ENCODE peak calls at places on chromosome 5, in ten cellular contexts. One of them, this sample, is unnamed. For H3K27me3, the result is how much of the 10 kb centered on the place peaks cover.

GRCh38 chr5:445591-445990 is 2.6 kb downstream of the EXOC3 start:
- DNase-seq in kidney epithelial cell: no peak
- DNase-seq in psoas muscle: no peak
- DNase-seq in transverse colon: no peak
- DNase-seq in CD8-positive, alpha-beta memory T cell: no peak
- DNase-seq in BJ: no peak
- DNase-seq in adipocyte: no peak
- DNase-seq in CD8-positive, alpha-beta T cell: no peak
- DNase-seq in Peyer's patch: no peak
- DNase-seq in cardiac muscle cell: no peak
- DNase-seq in this sample: no peak

GRCh38 chr5:143120460-143121134 is 282.9 kb downstream of the NR3C1 start:
- DNase-seq in kidney epithelial cell: no peak
- DNase-seq in psoas muscle: no peak
- DNase-seq in transverse colon: no peak
- DNase-seq in CD8-positive, alpha-beta memory T cell: no peak
- DNase-seq in BJ: no peak
- DNase-seq in adipocyte: no peak
- DNase-seq in CD8-positive, alpha-beta T cell: no peak
- DNase-seq in Peyer's patch: no peak
- DNase-seq in cardiac muscle cell: no peak
- DNase-seq in this sample: no peak

GRCh38 chr5:108432024-108432423 is 50.1 kb upstream of the FBXL17 start:
- DNase-seq in kidney epithelial cell: no peak
- DNase-seq in psoas muscle: no peak
- DNase-seq in transverse colon: no peak
- DNase-seq in CD8-positive, alpha-beta memory T cell: no peak
- DNase-seq in BJ: peak
- DNase-seq in adipocyte: peak
- DNase-seq in CD8-positive, alpha-beta T cell: no peak
- DNase-seq in Peyer's patch: no peak
- DNase-seq in cardiac muscle cell: no peak
- DNase-seq in this sample: no peak

GRCh38 chr5:154271936-154272514 is 81.5 kb downstream of the GALNT10 start:
- DNase-seq in kidney epithelial cell: no peak
- DNase-seq in psoas muscle: no peak
- DNase-seq in transverse colon: no peak
- DNase-seq in CD8-positive, alpha-beta memory T cell: no peak
- DNase-seq in BJ: no peak
- DNase-seq in adipocyte: no peak
- DNase-seq in CD8-positive, alpha-beta T cell: no peak
- DNase-seq in Peyer's patch: no peak
- DNase-seq in cardiac muscle cell: no peak
- DNase-seq in this sample: no peak

GRCh38 chr5:107806705-107807104 is 136.0 kb upstream of the EFNA5 start:
- DNase-seq in kidney epithelial cell: peak
- DNase-seq in psoas muscle: no peak
- DNase-seq in transverse colon: no peak
- DNase-seq in CD8-positive, alpha-beta memory T cell: no peak
- DNase-seq in BJ: no peak
- DNase-seq in adipocyte: peak
- DNase-seq in CD8-positive, alpha-beta T cell: no peak
- DNase-seq in Peyer's patch: no peak
- DNase-seq in cardiac muscle cell: peak
- DNase-seq in this sample: peak

GRCh38 chr5:83957188-83957587 is 236.5 kb upstream of the HAPLN1 start:
- DNase-seq in kidney epithelial cell: no peak
- DNase-seq in psoas muscle: no peak
- DNase-seq in transverse colon: no peak
- DNase-seq in CD8-positive, alpha-beta memory T cell: no peak
- DNase-seq in BJ: no peak
- DNase-seq in adipocyte: no peak
- DNase-seq in CD8-positive, alpha-beta T cell: no peak
- DNase-seq in Peyer's patch: no peak
- DNase-seq in cardiac muscle cell: no peak
- DNase-seq in this sample: no peak

GRCh38 chr5:178335287-178336030 is 102.9 kb upstream of the PHYKPL start:
- DNase-seq in kidney epithelial cell: no peak
- DNase-seq in psoas muscle: no peak
- DNase-seq in transverse colon: no peak
- DNase-seq in CD8-positive, alpha-beta memory T cell: no peak
- DNase-seq in BJ: no peak
- DNase-seq in adipocyte: no peak
- DNase-seq in CD8-positive, alpha-beta T cell: no peak
- DNase-seq in Peyer's patch: no peak
- DNase-seq in cardiac muscle cell: no peak
- DNase-seq in this sample: no peak

GRCh38 chr5:77620404-77620803 is 18.1 kb downstream of the OTP start:
- DNase-seq in kidney epithelial cell: no peak
- DNase-seq in psoas muscle: no peak
- DNase-seq in transverse colon: no peak
- DNase-seq in CD8-positive, alpha-beta memory T cell: no peak
- DNase-seq in BJ: no peak
- DNase-seq in adipocyte: no peak
- DNase-seq in CD8-positive, alpha-beta T cell: no peak
- DNase-seq in Peyer's patch: no peak
- DNase-seq in cardiac muscle cell: no peak
- DNase-seq in this sample: no peak

GRCh38 chr5:74127377-74128338 is 501.7 kb downstream of the ARHGEF28 start:
- DNase-seq in kidney epithelial cell: no peak
- DNase-seq in psoas muscle: no peak
- DNase-seq in transverse colon: no peak
- DNase-seq in CD8-positive, alpha-beta memory T cell: no peak
- DNase-seq in BJ: no peak
- DNase-seq in adipocyte: no peak
- DNase-seq in CD8-positive, alpha-beta T cell: no peak
- DNase-seq in Peyer's patch: no peak
- DNase-seq in cardiac muscle cell: peak
- DNase-seq in this sample: no peak

GRCh38 chr5:14491015-14491414 is 90.6 kb upstream of the OTULINL start:
- DNase-seq in kidney epithelial cell: no peak
- DNase-seq in psoas muscle: no peak
- DNase-seq in transverse colon: no peak
- DNase-seq in CD8-positive, alpha-beta memory T cell: no peak
- DNase-seq in BJ: no peak
- DNase-seq in adipocyte: no peak
- DNase-seq in CD8-positive, alpha-beta T cell: no peak
- DNase-seq in Peyer's patch: no peak
- DNase-seq in cardiac muscle cell: no peak
- DNase-seq in this sample: no peak

GRCh38 chr5:142014911-142015584 is 2.2 kb upstream of the GNPDA1 start:
- DNase-seq in kidney epithelial cell: peak
- DNase-seq in psoas muscle: no peak
- DNase-seq in transverse colon: no peak
- DNase-seq in CD8-positive, alpha-beta memory T cell: no peak
- DNase-seq in BJ: no peak
- DNase-seq in adipocyte: peak
- DNase-seq in CD8-positive, alpha-beta T cell: no peak
- DNase-seq in Peyer's patch: peak
- DNase-seq in cardiac muscle cell: peak
- DNase-seq in this sample: no peak

GRCh38 chr5:98497391-98497790 is 276.1 kb upstream of the RGMB start:
- DNase-seq in kidney epithelial cell: no peak
- DNase-seq in psoas muscle: no peak
- DNase-seq in transverse colon: no peak
- DNase-seq in CD8-positive, alpha-beta memory T cell: no peak
- DNase-seq in BJ: no peak
- DNase-seq in adipocyte: no peak
- DNase-seq in CD8-positive, alpha-beta T cell: no peak
- DNase-seq in Peyer's patch: no peak
- DNase-seq in cardiac muscle cell: peak
- DNase-seq in this sample: no peak

GRCh38 chr5:32360906-32361305 is 48.2 kb upstream of the MTMR12 start:
- DNase-seq in kidney epithelial cell: no peak
- DNase-seq in psoas muscle: no peak
- DNase-seq in transverse colon: no peak
- DNase-seq in CD8-positive, alpha-beta memory T cell: no peak
- DNase-seq in BJ: no peak
- DNase-seq in adipocyte: no peak
- DNase-seq in CD8-positive, alpha-beta T cell: no peak
- DNase-seq in Peyer's patch: no peak
- DNase-seq in cardiac muscle cell: no peak
- DNase-seq in this sample: no peak

GRCh38 chr5:137730331-137730730 is 5.6 kb downstream of the KLHL3 start:
- DNase-seq in kidney epithelial cell: peak
- DNase-seq in psoas muscle: no peak
- DNase-seq in transverse colon: no peak
- DNase-seq in CD8-positive, alpha-beta memory T cell: no peak
- DNase-seq in BJ: no peak
- DNase-seq in adipocyte: peak
- DNase-seq in CD8-positive, alpha-beta T cell: no peak
- DNase-seq in Peyer's patch: no peak
- DNase-seq in cardiac muscle cell: no peak
- DNase-seq in this sample: no peak

GRCh38 chr5:166788050-166788449 is 1503.4 kb upstream of the WWC1 start:
- DNase-seq in kidney epithelial cell: no peak
- DNase-seq in psoas muscle: no peak
- DNase-seq in transverse colon: no peak
- DNase-seq in CD8-positive, alpha-beta memory T cell: no peak
- DNase-seq in BJ: no peak
- DNase-seq in adipocyte: no peak
- DNase-seq in CD8-positive, alpha-beta T cell: no peak
- DNase-seq in Peyer's patch: no peak
- DNase-seq in cardiac muscle cell: no peak
- DNase-seq in this sample: no peak

GRCh38 chr5:51272957-51273356 is 110.3 kb upstream of the ISL1 start:
- DNase-seq in kidney epithelial cell: no peak
- DNase-seq in psoas muscle: no peak
- DNase-seq in transverse colon: no peak
- DNase-seq in CD8-positive, alpha-beta memory T cell: no peak
- DNase-seq in BJ: no peak
- DNase-seq in adipocyte: no peak
- DNase-seq in CD8-positive, alpha-beta T cell: no peak
- DNase-seq in Peyer's patch: no peak
- DNase-seq in cardiac muscle cell: no peak
- DNase-seq in this sample: no peak

GRCh38 chr5:39650234-39650816 is 225.5 kb upstream of the DAB2 start:
- DNase-seq in kidney epithelial cell: no peak
- DNase-seq in psoas muscle: no peak
- DNase-seq in transverse colon: no peak
- DNase-seq in CD8-positive, alpha-beta memory T cell: no peak
- DNase-seq in BJ: no peak
- DNase-seq in adipocyte: no peak
- DNase-seq in CD8-positive, alpha-beta T cell: no peak
- DNase-seq in Peyer's patch: no peak
- DNase-seq in cardiac muscle cell: no peak
- DNase-seq in this sample: no peak

GRCh38 chr5:39176740-39177628 is 42.4 kb downstream of the FYB1 start:
- DNase-seq in kidney epithelial cell: no peak
- DNase-seq in psoas muscle: no peak
- DNase-seq in transverse colon: no peak
- DNase-seq in CD8-positive, alpha-beta memory T cell: no peak
- DNase-seq in BJ: no peak
- DNase-seq in adipocyte: no peak
- DNase-seq in CD8-positive, alpha-beta T cell: no peak
- DNase-seq in Peyer's patch: no peak
- DNase-seq in cardiac muscle cell: no peak
- DNase-seq in this sample: no peak

DNA sequence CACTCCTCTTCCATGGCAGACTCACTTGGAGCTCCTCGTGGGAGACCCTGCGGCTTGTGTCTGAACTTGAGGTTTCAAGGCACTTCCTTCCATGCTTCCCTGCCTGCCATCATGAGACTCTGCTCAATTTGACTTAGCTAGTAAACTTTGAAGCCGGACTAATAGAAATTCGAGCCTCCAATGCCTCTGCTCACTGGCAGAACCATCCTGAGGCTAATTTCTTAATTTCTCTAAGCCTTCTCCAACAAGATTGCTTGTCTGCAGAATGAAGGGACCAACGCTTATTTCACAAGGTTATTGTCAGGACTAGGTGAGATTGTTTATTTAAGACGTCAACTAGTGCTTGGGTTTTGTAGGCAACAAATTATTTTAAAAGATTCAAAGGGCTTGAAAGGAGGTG is 3.2 kb downstream of the POU4F3 start:
- DNase-seq in kidney epithelial cell: no peak
- DNase-seq in psoas muscle: no peak
- DNase-seq in transverse colon: no peak
- DNase-seq in CD8-positive, alpha-beta memory T cell: no peak
- DNase-seq in BJ: no peak
- DNase-seq in adipocyte: no peak
- DNase-seq in CD8-positive, alpha-beta T cell: no peak
- DNase-seq in Peyer's patch: no peak
- DNase-seq in cardiac muscle cell: no peak
- DNase-seq in this sample: no peak
- H3K27me3 ChIP-seq in kidney epithelial cell: half or more
- H3K27me3 ChIP-seq in psoas muscle: half or more
- H3K27me3 ChIP-seq in transverse colon: half or more
- H3K27me3 ChIP-seq in CD8-positive, alpha-beta memory T cell: under half
- H3K27me3 ChIP-seq in BJ: half or more
- H3K27me3 ChIP-seq in adipocyte: half or more
- H3K27me3 ChIP-seq in CD8-positive, alpha-beta T cell: under half
- H3K27me3 ChIP-seq in Peyer's patch: half or more
- H3K27me3 ChIP-seq in cardiac muscle cell: half or more
- H3K27me3 ChIP-seq in this sample: half or more

GRCh38 chr5:16034640-16035039 is 145.0 kb downstream of the MARCHF11 start:
- DNase-seq in kidney epithelial cell: no peak
- DNase-seq in psoas muscle: no peak
- DNase-seq in transverse colon: no peak
- DNase-seq in CD8-positive, alpha-beta memory T cell: no peak
- DNase-seq in BJ: no peak
- DNase-seq in adipocyte: no peak
- DNase-seq in CD8-positive, alpha-beta T cell: no peak
- DNase-seq in Peyer's patch: no peak
- DNase-seq in cardiac muscle cell: no peak
- DNase-seq in this sample: no peak
- H3K27me3 ChIP-seq in kidney epithelial cell: under half
- H3K27me3 ChIP-seq in psoas muscle: under half
- H3K27me3 ChIP-seq in transverse colon: under half
- H3K27me3 ChIP-seq in CD8-positive, alpha-beta memory T cell: under half
- H3K27me3 ChIP-seq in BJ: under half
- H3K27me3 ChIP-seq in adipocyte: under half
- H3K27me3 ChIP-seq in CD8-positive, alpha-beta T cell: under half
- H3K27me3 ChIP-seq in Peyer's patch: under half
- H3K27me3 ChIP-seq in cardiac muscle cell: under half
- H3K27me3 ChIP-seq in this sample: under half

GRCh38 chr5:5079871-5080270 is 60.3 kb upstream of the ADAMTS16 start:
- DNase-seq in kidney epithelial cell: no peak
- DNase-seq in psoas muscle: no peak
- DNase-seq in transverse colon: no peak
- DNase-seq in CD8-positive, alpha-beta memory T cell: no peak
- DNase-seq in BJ: no peak
- DNase-seq in adipocyte: no peak
- DNase-seq in CD8-positive, alpha-beta T cell: no peak
- DNase-seq in Peyer's patch: no peak
- DNase-seq in cardiac muscle cell: no peak
- DNase-seq in this sample: no peak
- H3K27me3 ChIP-seq in kidney epithelial cell: under half
- H3K27me3 ChIP-seq in psoas muscle: under half
- H3K27me3 ChIP-seq in transverse colon: under half
- H3K27me3 ChIP-seq in CD8-positive, alpha-beta memory T cell: under half
- H3K27me3 ChIP-seq in BJ: under half
- H3K27me3 ChIP-seq in adipocyte: under half
- H3K27me3 ChIP-seq in CD8-positive, alpha-beta T cell: under half
- H3K27me3 ChIP-seq in Peyer's patch: under half
- H3K27me3 ChIP-seq in cardiac muscle cell: under half
- H3K27me3 ChIP-seq in this sample: under half

DNA sequence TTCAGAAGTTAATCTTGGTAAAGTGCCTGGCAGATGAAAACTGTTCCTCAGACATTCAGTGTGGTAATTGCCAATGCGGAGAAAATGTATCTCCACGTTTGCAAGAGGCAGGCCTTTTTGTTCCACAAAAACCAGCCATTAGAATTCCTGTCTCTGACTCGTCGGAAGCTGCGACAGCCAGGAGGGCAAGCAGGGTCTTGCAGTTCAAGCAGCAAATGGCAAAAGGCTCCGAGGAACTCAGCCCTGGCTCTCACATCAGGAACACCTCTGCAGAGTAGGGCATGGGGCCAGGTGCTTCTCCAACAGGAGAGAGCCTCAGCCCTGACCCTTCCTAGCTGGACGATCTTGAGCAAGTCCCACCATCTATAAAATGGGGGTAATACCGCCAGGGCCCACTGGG is 69.0 kb upstream of the CPLX2 start:
- DNase-seq in kidney epithelial cell: no peak
- DNase-seq in psoas muscle: no peak
- DNase-seq in transverse colon: no peak
- DNase-seq in CD8-positive, alpha-beta memory T cell: no peak
- DNase-seq in BJ: no peak
- DNase-seq in adipocyte: no peak
- DNase-seq in CD8-positive, alpha-beta T cell: no peak
- DNase-seq in Peyer's patch: no peak
- DNase-seq in cardiac muscle cell: no peak
- DNase-seq in this sample: no peak
- H3K27me3 ChIP-seq in kidney epithelial cell: under half
- H3K27me3 ChIP-seq in psoas muscle: under half
- H3K27me3 ChIP-seq in transverse colon: under half
- H3K27me3 ChIP-seq in CD8-positive, alpha-beta memory T cell: under half
- H3K27me3 ChIP-seq in BJ: under half
- H3K27me3 ChIP-seq in adipocyte: half or more
- H3K27me3 ChIP-seq in CD8-positive, alpha-beta T cell: under half
- H3K27me3 ChIP-seq in Peyer's patch: under half
- H3K27me3 ChIP-seq in cardiac muscle cell: under half
- H3K27me3 ChIP-seq in this sample: under half

This sample was measured in MG63.